ENCODE peak calls at places on chromosomes 16 and 17, in five cellular contexts. Y is adrenal gland; N is CD4-positive, CD25-positive, alpha-beta regulatory T cell; X is A549; Z is colonic mucosa. E is an unnamed sample.

GRCh38 chr16:85564277-85565051 is 48.7 kb upstream of the GSE1 start:
- DNase-seq in X (no peak), Z (no peak), N (no peak), Y (no peak), E (no peak)

GRCh38 chr16:28067604-28068382 is 4.3 kb upstream of the GSG1L start:
- DNase-seq in X (no peak), Z (no peak), Y (no peak), N (no peak), E (no peak)

GRCh38 chr17:44502598-44503079 is 567 bp downstream of the GPATCH8 start:
- DNase-seq in X (peak), N (no peak), Y (no peak), Z (peak), E (no peak)

GRCh38 chr17:74466111-74466784 is at the start of gene CD300A:
- DNase-seq in Z (no peak), Y (peak), N (no peak), X (no peak), E (no peak)

GRCh38 chr17:74280093-74280513 is 6.1 kb downstream of the DNAI2 start:
- DNase-seq in X (no peak), N (peak), Z (no peak), Y (no peak), E (no peak)

GRCh38 chr17:49146620-49147306 is 14.2 kb downstream of the B4GALNT2 start:
- DNase-seq in Y (no peak), Z (no peak), N (no peak), X (peak), E (peak)

GRCh38 chr17:75266315-75267145 is 4.5 kb downstream of the MIF4GD start:
- DNase-seq in Y (no peak), X (no peak), N (no peak), Z (no peak), E (no peak)

GRCh38 chr17:78915872-78916632 is 9.1 kb downstream of the TIMP2 start:
- DNase-seq in X (peak), Z (peak), N (no peak), Y (peak), E (no peak)

GRCh38 chr17:80846932-80847331 is 144.7 kb upstream of the CHMP6 start:
- DNase-seq in N (no peak), X (no peak), Z (no peak), Y (no peak), E (no peak)

GRCh38 chr17:63419949-63420867 is 25.9 kb downstream of the CYB561 start:
- DNase-seq in Z (no peak), Y (no peak), X (no peak), N (peak), E (no peak)

GRCh38 chr16:76607317-76607716 is 330.1 kb downstream of the CNTNAP4 start:
- DNase-seq in N (no peak), Y (no peak), X (no peak), Z (no peak), E (no peak)

GRCh38 chr17:57158296-57158695 is 73.2 kb downstream of the AKAP1 start:
- DNase-seq in N (no peak), Z (no peak), X (no peak), Y (no peak), E (no peak)

GRCh38 chr17:49434821-49435581 is 20.3 kb upstream of the PHB1 start:
- DNase-seq in N (peak), X (peak), Z (peak), Y (peak), E (peak)

GRCh38 chr17:82977586-82977985 is 101.8 kb upstream of the METRNL start:
- DNase-seq in Y (no peak), N (no peak), Z (no peak), X (no peak), E (no peak)

GRCh38 chr17:43949777-43950176 is 4.0 kb downstream of the PYY start:
- DNase-seq in N (no peak), Y (no peak), Z (no peak), X (no peak), E (no peak)

GRCh38 chr17:46192484-46193245 is 564 bp downstream of the KANSL1 start:
- DNase-seq in X (peak), Y (peak), Z (peak), N (peak), E (no peak)

GRCh38 chr17:34997355-34997862 is 17.1 kb downstream of the LIG3 start:
- DNase-seq in N (no peak), Z (peak), X (no peak), Y (peak), E (no peak)

GRCh38 chr16:53504161-53504663 is 1.2 kb upstream of the AKTIP start:
- DNase-seq in X (no peak), Z (peak), Y (peak), N (peak), E (no peak)

GRCh38 chr17:27788919-27789318 is 11.4 kb downstream of the NOS2 start:
- DNase-seq in Z (no peak), X (no peak), N (no peak), Y (no peak), E (no peak)

GRCh38 chr17:68291836-68292688 is 767 bp downstream of the ARSG start:
- DNase-seq in N (peak), X (peak), Y (peak), Z (peak), E (no peak)

GRCh38 chr17:19726615-19727376 is 10.4 kb upstream of the SLC47A2 start:
- DNase-seq in N (no peak), Y (no peak), Z (no peak), X (no peak), E (no peak)

GRCh38 chr17:19724501-19725420 is 8.4 kb upstream of the SLC47A2 start:
- DNase-seq in Z (peak), X (no peak), N (peak), Y (peak), E (no peak)

GRCh38 chr17:19723967-19724366 is 7.6 kb upstream of the SLC47A2 start:
- DNase-seq in X (no peak), Y (no peak), Z (no peak), N (no peak), E (peak)

GRCh38 chr17:19727466-19728113 is 11.2 kb upstream of the SLC47A2 start:
- DNase-seq in X (no peak), N (no peak), Z (peak), Y (peak), E (no peak)

GRCh38 chr17:19725486-19725885 is 9.1 kb upstream of the SLC47A2 start:
- DNase-seq in Y (no peak), Z (no peak), X (no peak), N (no peak), E (no peak)
- H3K27ac ChIP-seq in Y (no peak), Z (peak), X (no peak), N (peak), E (no peak)

GRCh38 chr16:30528799-30529457 is 2.6 kb upstream of the ZNF768 start:
- DNase-seq in N (no peak), Y (no peak), X (no peak), Z (no peak), E (no peak)
- H3K27ac ChIP-seq in N (peak), Y (no peak), X (no peak), Z (no peak), E (no peak)

GRCh38 chr16:6250516-6250915 is 1082.1 kb upstream of the RBFOX1 start:
- DNase-seq in X (no peak), N (no peak), Z (no peak), Y (no peak), E (no peak)
- H3K27ac ChIP-seq in X (no peak), N (no peak), Z (no peak), Y (no peak), E (no peak)

GRCh38 chr16:72972878-72973571 is 74.9 kb downstream of the ZFHX3 start:
- DNase-seq in N (no peak), Y (no peak), X (no peak), Z (no peak), E (peak)

GRCh38 chr16:72974142-72974769 is 73.7 kb downstream of the ZFHX3 start:
- DNase-seq in Y (peak), X (no peak), N (no peak), Z (no peak), E (no peak)

GRCh38 chr16:72969812-72970211 is 78.1 kb downstream of the ZFHX3 start:
- DNase-seq in Y (no peak), N (no peak), X (no peak), Z (no peak), E (no peak)

GRCh38 chr16:72969146-72969545 is 78.8 kb downstream of the ZFHX3 start:
- DNase-seq in N (no peak), Z (no peak), Y (no peak), X (no peak), E (no peak)

DNA sequence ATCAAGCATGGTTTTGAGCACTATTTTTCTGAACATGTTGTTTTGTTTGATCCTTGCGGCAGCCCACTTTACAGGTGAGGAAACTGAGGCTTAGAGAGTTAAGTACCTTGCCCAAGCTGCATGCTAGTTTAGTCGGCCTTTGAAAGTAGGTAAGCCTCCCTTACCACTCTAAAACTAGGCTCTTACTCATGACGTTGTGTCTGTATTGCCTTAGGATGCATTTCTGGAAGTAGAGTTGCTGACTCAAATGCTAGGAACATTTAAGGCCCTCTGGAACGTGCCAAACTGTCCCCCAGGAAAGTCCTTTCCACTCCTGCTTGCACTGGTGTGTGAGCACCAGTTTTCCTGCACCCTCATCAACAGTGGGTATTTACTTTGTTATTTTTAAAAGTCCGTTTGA is 76.6 kb downstream of the ZFHX3 start:
- DNase-seq in N (no peak), X (no peak), Z (no peak), Y (no peak), E (no peak)
- H3K27ac ChIP-seq in N (no peak), X (no peak), Z (no peak), Y (no peak), E (no peak)

GRCh38 chr16:11674818-11675560 is 6.7 kb downstream of the SNN start:
- DNase-seq in X (no peak), N (no peak), Y (no peak), Z (no peak), E (no peak)
- H3K27ac ChIP-seq in X (peak), N (no peak), Y (peak), Z (no peak), E (no peak)

E was measured in keratinocyte.